ENCODE peak calls at places on chromosomes 5 and 9, in six cellular contexts. One of them, this sample, is unnamed.

GRCh38 chr5:77518304-77518703 is 26.2 kb upstream of the WDR41 start:
- DNase-seq in mucosa of descending colon: no peak
- DNase-seq in CD8-positive, alpha-beta T cell: no peak
- DNase-seq in neural progenitor cell: peak; percentile 58
- DNase-seq in right atrium auricular region: no peak
- DNase-seq in PC-9: no peak
- DNase-seq in this sample: no peak

GRCh38 chr9:93674580-93675335 is 98.4 kb downstream of the PHF2 start:
- DNase-seq in CD8-positive, alpha-beta T cell: no peak
- DNase-seq in mucosa of descending colon: peak; percentile 17
- DNase-seq in right atrium auricular region: peak; percentile 47
- DNase-seq in neural progenitor cell: no peak
- DNase-seq in PC-9: no peak
- DNase-seq in this sample: peak; percentile 31

GRCh38 chr9:109030426-109030825 is 17.1 kb upstream of the CTNNAL1 start:
- DNase-seq in mucosa of descending colon: no peak
- DNase-seq in PC-9: no peak
- DNase-seq in right atrium auricular region: no peak
- DNase-seq in CD8-positive, alpha-beta T cell: no peak
- DNase-seq in neural progenitor cell: no peak
- DNase-seq in this sample: no peak

GRCh38 chr5:52077941-52078825 is 694.9 kb downstream of the ISL1 start:
- DNase-seq in neural progenitor cell: peak; percentile 85
- DNase-seq in right atrium auricular region: no peak
- DNase-seq in mucosa of descending colon: no peak
- DNase-seq in PC-9: no peak
- DNase-seq in CD8-positive, alpha-beta T cell: no peak
- DNase-seq in this sample: no peak

GRCh38 chr9:116285320-116285719 is 131.7 kb downstream of the PAPPA start:
- DNase-seq in CD8-positive, alpha-beta T cell: no peak
- DNase-seq in neural progenitor cell: peak; percentile 30
- DNase-seq in right atrium auricular region: no peak
- DNase-seq in PC-9: no peak
- DNase-seq in mucosa of descending colon: no peak
- DNase-seq in this sample: no peak

GRCh38 chr5:161167001-161167765 is 315.2 kb upstream of the ATP10B start:
- DNase-seq in right atrium auricular region: no peak
- DNase-seq in neural progenitor cell: peak; percentile 6
- DNase-seq in PC-9: no peak
- DNase-seq in CD8-positive, alpha-beta T cell: no peak
- DNase-seq in mucosa of descending colon: no peak
- DNase-seq in this sample: no peak

GRCh38 chr9:122931851-122932199 is 513 bp upstream of the ZBTB26 start:
- DNase-seq in right atrium auricular region: no peak
- DNase-seq in neural progenitor cell: no peak
- DNase-seq in mucosa of descending colon: no peak
- DNase-seq in CD8-positive, alpha-beta T cell: no peak
- DNase-seq in PC-9: no peak
- DNase-seq in this sample: no peak

GRCh38 chr5:132386644-132387286 is 17.3 kb downstream of the SLC22A5 start:
- DNase-seq in CD8-positive, alpha-beta T cell: peak; percentile 64
- DNase-seq in right atrium auricular region: no peak
- DNase-seq in neural progenitor cell: peak; percentile 70
- DNase-seq in mucosa of descending colon: peak; percentile 84
- DNase-seq in PC-9: peak; percentile 44
- DNase-seq in this sample: peak; percentile 50

GRCh38 chr9:29648132-29648531 is 2074.9 kb upstream of the C9orf72 start:
- DNase-seq in PC-9: no peak
- DNase-seq in mucosa of descending colon: no peak
- DNase-seq in CD8-positive, alpha-beta T cell: no peak
- DNase-seq in right atrium auricular region: no peak
- DNase-seq in neural progenitor cell: no peak
- DNase-seq in this sample: no peak

GRCh38 chr5:175246242-175246891 is 197.6 kb downstream of the DRD1 start:
- DNase-seq in neural progenitor cell: no peak
- DNase-seq in PC-9: peak; percentile 70
- DNase-seq in CD8-positive, alpha-beta T cell: no peak
- DNase-seq in mucosa of descending colon: no peak
- DNase-seq in right atrium auricular region: no peak
- DNase-seq in this sample: no peak

GRCh38 chr9:87278971-87279731 is 218.5 kb upstream of the DAPK1 start:
- DNase-seq in CD8-positive, alpha-beta T cell: no peak
- DNase-seq in mucosa of descending colon: no peak
- DNase-seq in neural progenitor cell: no peak
- DNase-seq in right atrium auricular region: no peak
- DNase-seq in PC-9: no peak
- DNase-seq in this sample: no peak

GRCh38 chr5:140312067-140312790 is 9.3 kb upstream of the PFDN1 start:
- DNase-seq in PC-9: peak; percentile 83
- DNase-seq in neural progenitor cell: no peak
- DNase-seq in CD8-positive, alpha-beta T cell: no peak
- DNase-seq in right atrium auricular region: no peak
- DNase-seq in mucosa of descending colon: no peak
- DNase-seq in this sample: no peak

GRCh38 chr9:98794802-98795201 is 1.6 kb downstream of the ANKS6 start:
- DNase-seq in right atrium auricular region: peak; percentile 40
- DNase-seq in CD8-positive, alpha-beta T cell: no peak
- DNase-seq in mucosa of descending colon: no peak
- DNase-seq in PC-9: no peak
- DNase-seq in neural progenitor cell: no peak
- DNase-seq in this sample: no peak

GRCh38 chr9:92754091-92754740 is 10.4 kb downstream of the BICD2 start:
- DNase-seq in mucosa of descending colon: no peak
- DNase-seq in right atrium auricular region: no peak
- DNase-seq in neural progenitor cell: no peak
- DNase-seq in CD8-positive, alpha-beta T cell: no peak
- DNase-seq in PC-9: no peak
- DNase-seq in this sample: no peak

GRCh38 chr5:57832873-57833272 is 350.3 kb upstream of the ACTBL2 start:
- DNase-seq in CD8-positive, alpha-beta T cell: no peak
- DNase-seq in PC-9: no peak
- DNase-seq in right atrium auricular region: no peak
- DNase-seq in neural progenitor cell: no peak
- DNase-seq in mucosa of descending colon: no peak
- DNase-seq in this sample: no peak

GRCh38 chr9:100307061-100307460 is 45.7 kb downstream of the TEX10 start:
- DNase-seq in mucosa of descending colon: no peak
- DNase-seq in CD8-positive, alpha-beta T cell: no peak
- DNase-seq in PC-9: no peak
- DNase-seq in neural progenitor cell: no peak
- DNase-seq in right atrium auricular region: no peak
- DNase-seq in this sample: no peak

GRCh38 chr9:98846879-98847278 is 39.4 kb downstream of the GALNT12 start:
- DNase-seq in mucosa of descending colon: no peak
- DNase-seq in CD8-positive, alpha-beta T cell: no peak
- DNase-seq in neural progenitor cell: no peak
- DNase-seq in PC-9: no peak
- DNase-seq in right atrium auricular region: no peak
- DNase-seq in this sample: no peak

GRCh38 chr9:113807173-113808061 is 68.7 kb upstream of the ZNF618 start:
- DNase-seq in CD8-positive, alpha-beta T cell: no peak
- DNase-seq in mucosa of descending colon: peak; percentile 42
- DNase-seq in right atrium auricular region: peak; percentile 62
- DNase-seq in PC-9: no peak
- DNase-seq in neural progenitor cell: peak; percentile 60
- DNase-seq in this sample: peak; percentile 58

GRCh38 chr9:129887210-129888084 is 52.2 kb downstream of the USP20 start:
- DNase-seq in PC-9: no peak
- DNase-seq in mucosa of descending colon: peak; percentile 36
- DNase-seq in CD8-positive, alpha-beta T cell: no peak
- DNase-seq in right atrium auricular region: no peak
- DNase-seq in neural progenitor cell: no peak
- DNase-seq in this sample: no peak

GRCh38 chr5:31811210-31811609 is 172.3 kb downstream of the PDZD2 start:
- DNase-seq in CD8-positive, alpha-beta T cell: no peak
- DNase-seq in PC-9: peak; percentile 50
- DNase-seq in mucosa of descending colon: no peak
- DNase-seq in right atrium auricular region: no peak
- DNase-seq in neural progenitor cell: no peak
- DNase-seq in this sample: no peak

DNA sequence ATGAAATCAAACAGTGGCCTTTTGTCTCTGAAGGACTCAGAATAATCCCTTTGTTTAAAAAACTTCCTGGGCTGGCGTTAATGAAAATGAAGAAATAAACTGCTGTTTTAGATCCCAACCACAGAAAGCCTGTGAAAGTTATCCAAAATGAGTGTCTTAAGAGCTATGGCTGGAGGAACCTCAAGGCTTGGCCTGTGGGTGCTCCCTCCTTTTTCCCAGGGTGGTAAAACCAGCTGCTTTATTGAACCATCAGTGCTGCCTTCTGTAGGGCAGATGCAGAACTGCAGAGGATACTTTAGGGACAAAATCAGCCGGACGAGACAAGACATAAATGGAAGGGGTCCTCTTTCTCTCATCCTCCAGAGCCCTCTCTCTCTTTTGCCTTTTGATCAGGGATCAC is 100.9 kb downstream of the SMARCA2 start:
- DNase-seq in PC-9: no peak
- DNase-seq in right atrium auricular region: no peak
- DNase-seq in CD8-positive, alpha-beta T cell: no peak
- DNase-seq in neural progenitor cell: peak; percentile 57
- DNase-seq in mucosa of descending colon: no peak
- DNase-seq in this sample: no peak
- TF ChIP-seq CTCF in PC-9: peak; percentile 50
- TF ChIP-seq CTCF in right atrium auricular region: no peak
- TF ChIP-seq CTCF in CD8-positive, alpha-beta T cell: peak; percentile 31
- TF ChIP-seq CTCF in neural progenitor cell: peak; percentile 62
- TF ChIP-seq CTCF in mucosa of descending colon: peak; percentile 9
- TF ChIP-seq CTCF in this sample: peak; percentile 12

DNA sequence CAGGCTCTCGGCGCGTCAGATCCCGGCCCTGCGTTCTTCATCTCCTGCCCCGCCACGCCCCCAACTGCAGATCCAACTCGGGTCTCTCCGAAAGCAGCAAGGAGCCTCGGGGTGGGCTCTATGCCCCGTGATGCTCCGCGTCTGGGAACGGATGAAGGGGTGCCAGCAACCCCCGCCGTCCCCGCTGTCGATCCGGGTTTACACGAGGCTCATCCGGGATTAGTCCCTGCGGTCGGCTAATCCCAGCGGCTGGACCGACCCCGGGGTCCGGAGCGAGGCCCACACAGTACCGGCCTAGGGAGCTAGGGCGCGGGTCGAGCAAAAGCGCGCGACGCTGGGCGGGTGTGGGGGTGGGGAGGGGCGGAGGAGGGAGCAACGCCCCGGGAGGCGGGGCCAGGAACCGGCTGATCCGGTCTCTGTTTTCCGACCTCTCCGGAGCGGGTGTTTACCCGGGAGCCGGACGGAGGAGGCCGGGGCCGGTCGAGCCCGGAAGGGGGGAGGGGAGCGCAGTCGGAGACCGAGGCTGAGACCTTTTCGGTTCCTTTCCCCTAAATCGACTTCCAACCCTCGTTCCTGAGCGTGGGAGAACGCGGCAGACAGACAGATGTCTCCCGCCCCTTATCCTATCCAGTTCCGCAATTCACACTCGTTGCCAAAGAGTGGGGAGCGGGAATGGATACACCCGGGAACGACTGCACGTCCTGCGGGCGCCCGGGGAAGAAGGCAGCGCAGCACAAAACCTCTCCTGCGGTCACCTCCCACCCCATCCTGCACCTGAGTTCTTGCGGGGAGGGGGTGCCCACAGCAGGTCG is 28.6 kb downstream of the PCDH1 start:
- DNase-seq in mucosa of descending colon: peak; percentile 96
- DNase-seq in CD8-positive, alpha-beta T cell: peak; percentile 42
- DNase-seq in neural progenitor cell: peak; percentile 95
- DNase-seq in PC-9: peak; percentile 72
- DNase-seq in right atrium auricular region: peak; percentile 75
- DNase-seq in this sample: peak; percentile 79
- TF ChIP-seq CTCF in mucosa of descending colon: no peak
- TF ChIP-seq CTCF in CD8-positive, alpha-beta T cell: no peak
- TF ChIP-seq CTCF in neural progenitor cell: no peak
- TF ChIP-seq CTCF in PC-9: no peak
- TF ChIP-seq CTCF in right atrium auricular region: no peak
- TF ChIP-seq CTCF in this sample: no peak

GRCh38 chr9:134134949-134135342 is 936 bp upstream of the WDR5 start:
- DNase-seq in PC-9: no peak
- DNase-seq in right atrium auricular region: no peak
- DNase-seq in mucosa of descending colon: no peak
- DNase-seq in neural progenitor cell: no peak
- DNase-seq in CD8-positive, alpha-beta T cell: no peak
- DNase-seq in this sample: no peak

GRCh38 chr9:134138292-134138691 is 2.4 kb downstream of the WDR5 start:
- DNase-seq in mucosa of descending colon: no peak
- DNase-seq in right atrium auricular region: no peak
- DNase-seq in PC-9: no peak
- DNase-seq in CD8-positive, alpha-beta T cell: no peak
- DNase-seq in neural progenitor cell: no peak
- DNase-seq in this sample: no peak

GRCh38 chr9:134136997-134137302 is 1.1 kb downstream of the WDR5 start:
- DNase-seq in PC-9: no peak
- DNase-seq in neural progenitor cell: peak; percentile 36
- DNase-seq in CD8-positive, alpha-beta T cell: no peak
- DNase-seq in right atrium auricular region: no peak
- DNase-seq in mucosa of descending colon: no peak
- DNase-seq in this sample: no peak

GRCh38 chr9:134136117-134136996 is 475 bp downstream of the WDR5 start:
- DNase-seq in PC-9: no peak
- DNase-seq in CD8-positive, alpha-beta T cell: no peak
- DNase-seq in right atrium auricular region: no peak
- DNase-seq in neural progenitor cell: peak; percentile 63
- DNase-seq in mucosa of descending colon: no peak
- DNase-seq in this sample: no peak

GRCh38 chr9:134135343-134136116 is at the start of gene WDR5:
- DNase-seq in neural progenitor cell: peak; percentile 97
- DNase-seq in PC-9: peak; percentile 60
- DNase-seq in mucosa of descending colon: peak; percentile 96
- DNase-seq in right atrium auricular region: peak; percentile 91
- DNase-seq in CD8-positive, alpha-beta T cell: peak; percentile 81
- DNase-seq in this sample: peak; percentile 88
- TF ChIP-seq CTCF in neural progenitor cell: peak; percentile 20
- TF ChIP-seq CTCF in PC-9: peak; percentile 29
- TF ChIP-seq CTCF in mucosa of descending colon: no peak
- TF ChIP-seq CTCF in right atrium auricular region: no peak
- TF ChIP-seq CTCF in CD8-positive, alpha-beta T cell: no peak
- TF ChIP-seq CTCF in this sample: no peak

GRCh38 chr9:2040828-2041227 is 25.7 kb downstream of the SMARCA2 start:
- DNase-seq in CD8-positive, alpha-beta T cell: no peak
- DNase-seq in right atrium auricular region: no peak
- DNase-seq in PC-9: no peak
- DNase-seq in mucosa of descending colon: no peak
- DNase-seq in neural progenitor cell: no peak
- DNase-seq in this sample: no peak
- TF ChIP-seq CTCF in CD8-positive, alpha-beta T cell: no peak
- TF ChIP-seq CTCF in right atrium auricular region: no peak
- TF ChIP-seq CTCF in PC-9: no peak
- TF ChIP-seq CTCF in mucosa of descending colon: no peak
- TF ChIP-seq CTCF in neural progenitor cell: no peak
- TF ChIP-seq CTCF in this sample: no peak

GRCh38 chr5:141369994-141370848 is at the start of gene PCDHGB3:
- DNase-seq in mucosa of descending colon: peak; percentile 46
- DNase-seq in CD8-positive, alpha-beta T cell: no peak
- DNase-seq in neural progenitor cell: no peak
- DNase-seq in right atrium auricular region: no peak
- DNase-seq in PC-9: no peak
- DNase-seq in this sample: no peak
- TF ChIP-seq CTCF in mucosa of descending colon: no peak
- TF ChIP-seq CTCF in CD8-positive, alpha-beta T cell: no peak
- TF ChIP-seq CTCF in neural progenitor cell: no peak
- TF ChIP-seq CTCF in right atrium auricular region: peak; percentile 31
- TF ChIP-seq CTCF in PC-9: peak; percentile 29
- TF ChIP-seq CTCF in this sample: no peak

This sample was measured in mesothelial cell of epicardium.